ENCODE peak calls at places on chromosomes 16 and 17, in six cellular contexts. F is SK-N-SH, J is H1, V is HL-60, S is GM12878, B is K562. C is an unnamed sample.

GRCh38 chr16:974001-974601 is 3.3 kb upstream of the LMF1 start:
- DNase-seq in B (no peak), S (no peak), V (no peak), J (no peak), F (no peak), C (no peak)

GRCh38 chr17:73430165-73430680 is 118.4 kb upstream of the CDC42EP4 start:
- DNase-seq in B (no peak), F (no peak), V (peak), J (no peak), S (no peak), C (no peak)

GRCh38 chr17:1060991-1061390 is 64.1 kb downstream of the TIMM22 start:
- DNase-seq in J (no peak), S (no peak), B (no peak), F (no peak), V (no peak), C (no peak)

GRCh38 chr17:21823643-21824042 is 131.3 kb downstream of the KCNJ18 start:
- DNase-seq in S (no peak), J (no peak), F (no peak), V (no peak), B (no peak), C (no peak)

GRCh38 chr17:65418622-65419021 is 142.8 kb downstream of the AXIN2 start:
- DNase-seq in B (no peak), F (no peak), V (no peak), S (no peak), J (no peak), C (no peak)

GRCh38 chr17:77459018-77459755 is 318.4 kb downstream of the SEC14L1 start:
- DNase-seq in V (no peak), B (no peak), F (no peak), S (no peak), J (no peak), C (no peak)

GRCh38 chr17:17824119-17824779 is 12.5 kb downstream of the SREBF1 start:
- DNase-seq in S (no peak), F (peak), V (no peak), J (no peak), B (no peak), C (no peak)

GRCh38 chr16:90046122-90046970 is 27.1 kb upstream of the DBNDD1 start:
- DNase-seq in B (peak), F (peak), J (peak), V (no peak), S (no peak), C (no peak)

GRCh38 chr16:48704710-48705109 is 94.7 kb upstream of the N4BP1 start:
- DNase-seq in J (no peak), S (no peak), F (no peak), V (no peak), B (no peak), C (no peak)

GRCh38 chr16:50683689-50684374 is 2.7 kb upstream of the SNX20 start:
- DNase-seq in B (no peak), F (no peak), V (peak), S (peak), J (no peak), C (no peak)

GRCh38 chr17:74113326-74113725 is 90.2 kb upstream of the RPL38 start:
- DNase-seq in J (no peak), B (no peak), F (no peak), V (no peak), S (no peak), C (no peak)

GRCh38 chr16:4052801-4053662 is 63.2 kb downstream of the ADCY9 start:
- DNase-seq in V (peak), J (no peak), S (no peak), F (no peak), B (no peak), C (no peak)

GRCh38 chr16:11570258-11570657 is 16.5 kb downstream of the LITAF start:
- DNase-seq in B (no peak), V (no peak), F (no peak), J (no peak), S (no peak), C (no peak)

GRCh38 chr17:19755392-19755791 is 7.3 kb upstream of the ALDH3A1 start:
- DNase-seq in F (no peak), S (no peak), V (no peak), B (no peak), J (no peak), C (no peak)

GRCh38 chr17:14882131-14882530 is 383.0 kb downstream of the PMP22 start:
- DNase-seq in F (no peak), V (no peak), S (no peak), J (no peak), B (no peak), C (no peak)

GRCh38 chr17:77696720-77697460 is 261.6 kb upstream of the TNRC6C start:
- DNase-seq in J (no peak), B (no peak), S (no peak), V (no peak), F (peak), C (no peak)

GRCh38 chr17:61444075-61444474 is 8.1 kb upstream of the TBX4 start:
- DNase-seq in S (no peak), J (no peak), B (no peak), V (no peak), F (peak), C (no peak)

GRCh38 chr17:5715478-5715877 is 131.2 kb upstream of the NLRP1 start:
- DNase-seq in J (no peak), V (peak), S (no peak), F (no peak), B (no peak), C (no peak)

GRCh38 chr16:4517812-4518211 is 20.8 kb downstream of the CDIP1 start:
- DNase-seq in S (no peak), V (no peak), J (no peak), F (peak), B (peak), C (peak)

GRCh38 chr16:86630471-86630870 is 52.1 kb downstream of the FOXL1 start:
- DNase-seq in J (no peak), S (no peak), B (no peak), V (no peak), F (no peak), C (no peak)

GRCh38 chr16:83482545-83483162 is 325.1 kb upstream of the HSBP1 start:
- DNase-seq in F (no peak), S (no peak), B (no peak), J (no peak), V (no peak), C (no peak)

GRCh38 chr16:83939266-83939856 is 13.7 kb upstream of the OSGIN1 start:
- DNase-seq in J (no peak), B (no peak), S (no peak), F (no peak), V (no peak), C (no peak)

GRCh38 chr16:56939801-56940200 is 7.9 kb downstream of the HERPUD1 start:
- DNase-seq in V (no peak), J (no peak), F (no peak), S (no peak), B (no peak), C (no peak)

GRCh38 chr16:67893791-67894399 is 841 bp downstream of the PSKH1 start:
- DNase-seq in S (no peak), B (no peak), V (no peak), J (no peak), F (no peak), C (peak)

GRCh38 chr17:49259663-49260010 is 29.1 kb upstream of the PHOSPHO1 start:
- DNase-seq in J (no peak), V (no peak), S (no peak), B (no peak), F (no peak), C (no peak)

GRCh38 chr16:80592273-80592672 is 51.5 kb downstream of the DYNLRB2 start:
- DNase-seq in V (no peak), B (no peak), F (no peak), J (no peak), S (no peak), C (no peak)

GRCh38 chr16:25257504-25257955 is at the start of gene ZKSCAN2:
- DNase-seq in V (peak), J (peak), B (peak), S (peak), F (peak), C (peak)

GRCh38 chr17:60305141-60305540 is 86.8 kb downstream of the USP32 start:
- DNase-seq in B (no peak), F (no peak), S (peak), V (peak), J (no peak), C (peak)

GRCh38 chr16:88534731-88535141 is 35.5 kb upstream of the ZC3H18 start:
- DNase-seq in F (no peak), B (no peak), V (no peak), J (no peak), S (no peak), C (no peak)

GRCh38 chr17:51238253-51238887 is 21.5 kb downstream of the MBTD1 start:
- DNase-seq in B (no peak), S (peak), F (no peak), J (no peak), V (no peak), C (no peak)

GRCh38 chr16:14353340-14353739 is 276.7 kb downstream of the PARN start:
- DNase-seq in B (no peak), S (no peak), V (no peak), J (no peak), F (no peak), C (no peak)

GRCh38 chr17:75228305-75228704 is 22.8 kb downstream of the NUP85 start:
- DNase-seq in J (no peak), S (no peak), B (no peak), F (no peak), V (peak), C (no peak)

GRCh38 chr17:64223283-64223682 is 39.8 kb downstream of the TEX2 start:
- DNase-seq in B (no peak), F (no peak), S (no peak), V (no peak), J (no peak), C (no peak)

DNA sequence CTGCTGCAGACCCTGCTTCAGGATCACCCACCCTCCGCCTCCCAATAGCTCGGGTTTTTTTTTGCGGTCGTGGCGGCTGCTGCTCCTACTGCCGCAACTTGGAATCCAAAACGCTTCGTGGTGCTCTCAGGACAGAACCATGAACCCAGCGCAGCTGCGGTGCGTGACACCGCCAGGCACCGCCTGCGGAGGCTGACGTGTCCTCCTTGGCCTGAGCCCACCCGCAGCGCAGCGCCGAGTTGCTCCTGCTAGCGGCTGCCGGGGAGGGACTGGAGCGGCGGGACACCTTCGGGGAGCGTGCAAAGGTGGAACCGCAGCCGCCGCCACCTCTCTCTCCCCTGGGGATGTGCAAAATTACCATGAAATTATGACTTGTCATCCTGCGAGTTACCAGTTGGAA is 1893.0 kb downstream of the TP53TG3F start:
- DNase-seq in S (no peak), F (peak), B (no peak), J (no peak), V (no peak), C (no peak)
- TF ChIP-seq GABPA in S (no peak), F (no peak), B (no peak), J (no peak), V (no peak), C (no peak)

GRCh38 chr17:31788956-31789355 is 70.1 kb downstream of the COPRS start:
- DNase-seq in V (no peak), S (no peak), B (no peak), J (no peak), F (no peak), C (no peak)
- TF ChIP-seq GABPA in V (no peak), S (no peak), B (no peak), J (no peak), F (no peak), C (no peak)

GRCh38 chr16:69187891-69188451 is 1.0 kb downstream of the SNTB2 start:
- DNase-seq in V (no peak), B (peak), J (no peak), S (no peak), F (no peak), C (peak)
- TF ChIP-seq GABPA in V (no peak), B (no peak), J (no peak), S (no peak), F (no peak), C (no peak)

DNA sequence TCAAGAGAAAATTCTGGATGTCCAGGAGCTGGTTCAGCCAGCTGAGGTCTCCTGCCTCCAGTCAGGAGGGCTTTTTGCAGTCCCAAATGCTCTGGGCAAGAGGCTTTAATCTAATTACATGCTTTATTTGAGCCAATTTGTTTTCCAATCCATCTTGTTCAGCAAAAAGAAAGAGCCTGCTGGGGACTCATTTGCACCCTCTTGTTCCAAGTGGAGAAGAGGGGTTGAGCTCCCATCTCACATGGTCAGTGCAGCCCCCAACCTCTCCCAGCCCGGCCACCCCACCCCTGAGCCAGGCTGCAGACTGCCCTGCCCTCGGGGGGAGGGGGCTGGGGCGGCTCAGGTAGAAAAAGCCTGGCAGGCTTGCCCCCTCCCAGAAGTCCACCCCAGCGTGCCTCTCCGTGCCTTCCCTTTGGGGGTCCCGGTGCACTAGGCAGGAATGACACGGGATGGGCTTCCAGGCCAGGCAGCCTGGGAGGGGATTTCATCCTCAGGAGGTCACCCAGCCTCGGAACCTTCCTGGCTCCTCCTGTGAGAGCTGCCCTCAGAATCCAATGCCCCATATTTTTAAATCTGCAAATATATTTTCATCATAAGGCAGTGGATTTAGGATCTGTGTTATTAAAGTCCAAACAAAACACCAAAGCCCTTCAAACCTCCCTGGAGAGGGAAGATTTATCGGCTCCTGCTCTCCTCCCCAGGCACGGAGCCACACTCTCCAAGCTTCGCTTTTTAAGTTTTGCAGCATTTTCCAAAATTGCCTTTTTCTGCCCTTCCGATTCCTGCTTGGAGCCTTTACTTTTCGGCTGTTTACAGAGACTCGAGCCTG is 185.1 kb downstream of the NTN1 start:
- DNase-seq in V (no peak), B (no peak), F (no peak), J (no peak), S (no peak), C (no peak)
- TF ChIP-seq GABPA in V (no peak), B (no peak), F (no peak), J (no peak), S (no peak), C (no peak)

DNA sequence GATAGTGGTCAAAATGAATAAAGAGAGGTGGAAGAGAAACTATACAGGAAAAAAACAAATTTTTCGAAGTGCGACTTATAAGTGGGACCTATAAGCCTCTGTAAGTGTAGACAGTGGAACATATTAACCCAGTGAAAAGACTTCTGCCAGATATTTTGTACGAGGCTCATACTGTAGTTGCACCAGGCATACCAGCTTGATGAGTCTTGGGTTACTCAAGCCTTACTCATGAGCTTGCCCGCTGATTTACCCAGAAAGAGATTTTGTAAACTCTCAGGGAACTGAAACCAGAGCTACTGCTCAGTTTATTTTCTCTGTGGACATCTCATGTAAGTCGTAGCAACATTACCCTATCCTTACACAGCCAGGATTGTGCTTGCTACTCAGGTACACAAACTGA is 708.0 kb upstream of the SOX9 start:
- DNase-seq in J (no peak), F (no peak), B (no peak), S (no peak), V (no peak), C (no peak)
- TF ChIP-seq GABPA in J (no peak), F (no peak), B (no peak), S (no peak), V (no peak), C (no peak)

GRCh38 chr17:2084766-2085647 is 30.1 kb downstream of the HIC1 start:
- DNase-seq in J (no peak), B (no peak), F (peak), S (no peak), V (no peak), C (peak)

GRCh38 chr17:2082003-2082862 is 27.3 kb downstream of the HIC1 start:
- DNase-seq in B (no peak), V (no peak), F (peak), S (no peak), J (no peak), C (no peak)

GRCh38 chr17:2084129-2084765 is 29.3 kb downstream of the HIC1 start:
- DNase-seq in B (peak), F (peak), J (no peak), V (no peak), S (no peak), C (no peak)

GRCh38 chr17:2085648-2085949 is 30.7 kb downstream of the HIC1 start:
- DNase-seq in B (no peak), V (no peak), S (no peak), F (no peak), J (no peak), C (no peak)

DNA sequence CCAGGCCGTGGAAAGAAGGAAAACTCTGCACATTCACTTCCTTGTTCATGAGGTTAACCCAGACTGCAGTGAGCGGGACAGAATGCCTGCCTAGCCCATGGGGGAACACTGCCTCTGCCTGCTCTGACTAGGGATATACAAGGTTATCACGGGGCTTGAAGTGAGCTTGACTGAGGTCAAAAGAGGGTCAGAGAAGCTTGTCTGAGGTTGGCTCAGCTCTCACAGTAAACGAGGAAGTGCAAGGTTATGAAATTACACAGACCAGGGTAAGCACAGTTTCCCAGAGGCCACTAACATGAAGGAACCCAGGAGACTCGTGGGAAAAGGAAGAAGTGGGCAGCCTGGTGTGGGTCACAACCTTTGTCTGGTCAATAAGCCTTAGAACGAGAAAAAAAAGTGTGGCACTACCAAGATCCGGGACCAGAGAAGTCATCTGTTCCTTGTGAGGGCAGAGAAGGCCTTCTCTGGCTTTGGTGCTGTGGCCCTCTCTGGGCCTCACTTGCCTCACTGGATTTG is 28.8 kb downstream of the HIC1 start:
- DNase-seq in J (no peak), S (peak), B (no peak), F (no peak), V (peak), C (peak)
- TF ChIP-seq GABPA in J (no peak), S (no peak), B (no peak), F (no peak), V (no peak), C (no peak)